ENCODE peak calls at places on chromosome 11, in nine cellular contexts. J is neuronal stem cell; H is RPMI7951; D is effector CD4-positive, alpha-beta T cell; L is posterior cingulate gyrus; R is stimulated activated CD4-positive, alpha-beta T cell treated with anti-CD3 and anti-CD28 coated beads, Interleukin-1b, Interleukin-23, amount 100 ng/mL, for 24 hours; G is NCI-H1092 treated with DMSO at 0.1 percent for 48 hours; U is astrocyte of the spinal cord; K is GOT3. X is an unnamed sample.

GRCh38 chr11:120013325-120014250 is 124.3 kb downstream of the TRIM29 start:
- DNase-seq in U (peak), R (no peak), H (peak), L (peak), D (no peak), K (no peak), J (peak), G (peak), X (no peak)

GRCh38 chr11:73265278-73265810 is 6.8 kb upstream of the P2RY6 start:
- DNase-seq in L (no peak), G (no peak), K (no peak), D (no peak), J (no peak), R (no peak), U (no peak), H (no peak), X (no peak)

GRCh38 chr11:86245369-86246292 is 1.1 kb downstream of the EED start:
- DNase-seq in H (peak), G (no peak), D (no peak), L (no peak), U (peak), R (peak), J (peak), K (no peak), X (no peak)

GRCh38 chr11:112364962-112365481 is 104.4 kb upstream of the PLET1 start:
- DNase-seq in H (peak), D (no peak), J (no peak), G (no peak), U (peak), L (no peak), K (no peak), R (no peak), X (no peak)

GRCh38 chr11:65438257-65439151 is 15.9 kb downstream of the NEAT1 start:
- DNase-seq in R (no peak), G (no peak), H (no peak), U (peak), L (no peak), D (no peak), K (no peak), J (no peak), X (peak)

GRCh38 chr11:92125316-92125715 is 99.3 kb upstream of the FAT3 start:
- DNase-seq in U (no peak), G (no peak), H (no peak), D (no peak), L (no peak), K (no peak), R (no peak), J (no peak), X (no peak)

GRCh38 chr11:117286588-117286987 is 4.6 kb upstream of the BACE1-AS start:
- DNase-seq in J (no peak), R (no peak), G (no peak), U (no peak), D (no peak), L (no peak), K (no peak), H (no peak), X (no peak)

GRCh38 chr11:129950319-129951034 is 52.2 kb downstream of the PRDM10 start:
- DNase-seq in K (no peak), U (peak), D (no peak), J (no peak), L (no peak), G (no peak), H (no peak), R (no peak), X (peak)

GRCh38 chr11:124276081-124276480 is 19.9 kb downstream of the OR8G5 start:
- DNase-seq in D (no peak), L (no peak), J (no peak), G (no peak), U (peak), R (no peak), K (no peak), H (peak), X (no peak)

GRCh38 chr11:3853935-3854659 is 1.4 kb upstream of the STIM1 start:
- DNase-seq in K (no peak), H (no peak), R (no peak), J (no peak), G (no peak), U (no peak), L (no peak), D (peak), X (peak)

GRCh38 chr11:58625826-58626460 is 3.5 kb downstream of the CNTF start:
- DNase-seq in L (no peak), U (peak), K (no peak), G (no peak), R (no peak), J (no peak), H (no peak), D (no peak), X (no peak)

GRCh38 chr11:82732734-82733443 is 775 bp downstream of the FAM181B start:
- DNase-seq in D (no peak), J (no peak), L (peak), U (no peak), K (no peak), H (no peak), G (no peak), R (no peak), X (no peak)

GRCh38 chr11:47861762-47862161 is 13.6 kb upstream of the NUP160 start:
- DNase-seq in J (no peak), H (peak), G (no peak), L (no peak), R (no peak), K (no peak), U (peak), D (no peak), X (no peak)

GRCh38 chr11:97454988-97455387 is 1065.2 kb downstream of the JRKL start:
- DNase-seq in K (no peak), L (no peak), D (no peak), G (peak), H (peak), R (no peak), J (no peak), U (peak), X (no peak)

GRCh38 chr11:61075891-61076290 is 26.4 kb upstream of the CD5 start:
- DNase-seq in U (peak), J (no peak), L (no peak), H (peak), D (no peak), R (no peak), K (no peak), G (no peak), X (no peak)

GRCh38 chr11:1881442-1882264 is 10.0 kb downstream of the PRR33 start:
- DNase-seq in U (no peak), J (no peak), D (no peak), L (peak), H (no peak), G (no peak), R (no peak), K (no peak), X (no peak)

GRCh38 chr11:111912535-111912934 is at the start of gene HSPB2:
- DNase-seq in R (no peak), K (no peak), U (no peak), L (peak), G (no peak), J (no peak), D (no peak), H (no peak), X (peak)

GRCh38 chr11:8283510-8284272 is 20.0 kb upstream of the LMO1 start:
- DNase-seq in U (no peak), J (no peak), K (no peak), H (peak), D (no peak), L (no peak), R (no peak), G (peak), X (no peak)

GRCh38 chr11:35478411-35479139 is 46.8 kb downstream of the PAMR1 start:
- DNase-seq in K (no peak), H (no peak), D (no peak), J (no peak), G (peak), L (peak), R (no peak), U (no peak), X (no peak)

GRCh38 chr11:7846003-7846402 is 49.3 kb upstream of the OR5P2 start:
- DNase-seq in G (no peak), L (no peak), R (no peak), H (no peak), J (no peak), U (no peak), K (no peak), D (no peak), X (no peak)

GRCh38 chr11:46342237-46342636 is 5.0 kb upstream of the DGKZ start:
- DNase-seq in L (no peak), K (no peak), U (no peak), J (no peak), H (no peak), R (no peak), D (no peak), G (no peak), X (no peak)

GRCh38 chr11:83194284-83195175 is 1.0 kb downstream of the ANKRD42 start:
- DNase-seq in U (peak), G (no peak), K (peak), H (peak), J (peak), R (peak), D (peak), L (peak), X (peak)

GRCh38 chr11:110833033-110833484 is 120.8 kb upstream of the ARHGAP20 start:
- DNase-seq in R (no peak), K (no peak), H (no peak), J (no peak), G (no peak), U (peak), D (no peak), L (no peak), X (no peak)

GRCh38 chr11:36463781-36464180 is 46.3 kb downstream of the TRAF6 start:
- DNase-seq in H (peak), J (no peak), R (no peak), K (no peak), L (no peak), G (no peak), D (no peak), U (peak), X (no peak)

GRCh38 chr11:355581-356458 is 13.5 kb upstream of the B4GALNT4 start:
- DNase-seq in H (peak), K (peak), L (peak), U (peak), G (no peak), D (peak), J (peak), R (peak), X (peak)

GRCh38 chr11:68632802-68633201 is 51.5 kb upstream of the GAL start:
- DNase-seq in R (no peak), H (peak), G (peak), U (peak), D (peak), L (no peak), J (peak), K (no peak), X (no peak)

GRCh38 chr11:92357344-92357743 is 132.7 kb downstream of the FAT3 start:
- DNase-seq in U (no peak), R (no peak), D (no peak), G (no peak), J (no peak), K (no peak), L (no peak), H (no peak), X (no peak)

GRCh38 chr11:61917357-61918109 is at the start of gene RAB3IL1:
- DNase-seq in U (no peak), G (no peak), K (no peak), J (peak), D (no peak), L (peak), R (no peak), H (peak), X (peak)

GRCh38 chr11:123585721-123586120 is 68.7 kb downstream of the SCN3B start:
- DNase-seq in K (no peak), J (no peak), D (no peak), G (no peak), U (no peak), R (no peak), L (no peak), H (no peak), X (no peak)

GRCh38 chr11:120241277-120241676 is 1.3 kb downstream of the POU2F3 start:
- DNase-seq in H (no peak), D (no peak), U (no peak), G (no peak), J (no peak), L (no peak), R (no peak), K (no peak), X (no peak)

X was measured in ascending aorta.